ENCODE peak calls at places on chromosomes 5 and 9, in nine cellular contexts. U is astrocyte, G is H1, C is GM13976, Y is sigmoid colon, Z is suprapubic skin, A is HFF-Myc, E is fibroblast of lung, O is progenitor cell of endocrine pancreas. Q is an unnamed sample.

GRCh38 chr9:109320338-109320733 is 523 bp downstream of the EPB41L4B start:
- DNase-seq in A (no peak), U (no peak), E (no peak), O (no peak), Y (no peak), G (no peak), C (peak; percentile 65), Z (no peak), Q (no peak)

GRCh38 chr5:172379481-172379880 is 74.8 kb downstream of the SH3PXD2B start:
- DNase-seq in U (no peak), Y (no peak), E (no peak), G (no peak), O (no peak), Z (no peak), C (no peak), A (no peak), Q (no peak)

GRCh38 chr9:120841930-120842684 is 615 bp downstream of the PSMD5 start:
- DNase-seq in Y (no peak), U (peak; percentile 2), A (no peak), E (peak; percentile 15), Z (peak; percentile 78), O (no peak), C (peak; percentile 41), G (no peak), Q (no peak)

GRCh38 chr9:104227108-104227507 is 133.0 kb downstream of the SMC2 start:
- DNase-seq in C (no peak), Z (no peak), A (no peak), Y (no peak), G (no peak), U (no peak), O (no peak), E (peak; percentile 2), Q (no peak)

GRCh38 chr5:143448518-143448917 is 45.0 kb upstream of the NR3C1 start:
- DNase-seq in O (no peak), Y (no peak), E (no peak), A (no peak), U (no peak), G (no peak), C (no peak), Z (no peak), Q (no peak)

GRCh38 chr5:9149988-9150387 is 395.9 kb downstream of the SEMA5A start:
- DNase-seq in Y (no peak), E (peak; percentile 92), C (no peak), U (peak; percentile 90), O (no peak), G (no peak), A (peak; percentile 82), Z (no peak), Q (no peak)

GRCh38 chr9:34521406-34522045 is 1.3 kb downstream of the ENHO start:
- DNase-seq in O (no peak), E (no peak), A (no peak), U (no peak), Y (peak; percentile 53), Z (no peak), G (no peak), C (no peak), Q (no peak)

GRCh38 chr9:106019017-106019692 is 324.8 kb downstream of the TMEM38B start:
- DNase-seq in U (no peak), E (no peak), O (no peak), Y (no peak), G (no peak), Z (no peak), C (no peak), A (no peak), Q (no peak)

GRCh38 chr5:139637438-139638089 is 10.6 kb upstream of the CXXC5 start:
- DNase-seq in C (peak; percentile 88), A (no peak), E (peak; percentile 84), Z (peak; percentile 92), O (peak; percentile 83), Y (peak; percentile 95), U (peak; percentile 70), G (no peak), Q (no peak)

GRCh38 chr5:160173-160510 is 31.2 kb upstream of the LRRC14B start:
- DNase-seq in E (peak; percentile 88), C (no peak), O (no peak), G (no peak), Y (peak; percentile 48), U (peak; percentile 87), Z (peak; percentile 78), A (no peak), Q (peak; percentile 63)

GRCh38 chr9:77770340-77770739 is 122.2 kb upstream of the GNA14 start:
- DNase-seq in Z (no peak), U (peak; percentile 25), C (no peak), Y (no peak), O (no peak), G (no peak), A (no peak), E (peak; percentile 43), Q (no peak)

GRCh38 chr5:148075529-148075928 is 11.7 kb downstream of the SPINK5 start:
- DNase-seq in U (no peak), C (no peak), E (no peak), Y (no peak), A (no peak), O (no peak), Z (no peak), G (no peak), Q (no peak)

GRCh38 chr5:95818181-95819147 is 4.1 kb downstream of the GLRX start:
- DNase-seq in E (no peak), A (no peak), U (no peak), O (no peak), G (no peak), Y (no peak), C (no peak), Z (no peak), Q (no peak)

GRCh38 chr9:6715755-6716643 is 41.8 kb upstream of the KDM4C start:
- DNase-seq in C (peak; percentile 87), G (no peak), Y (peak; percentile 67), Z (peak; percentile 81), U (peak; percentile 2), O (peak; percentile 10), E (peak; percentile 12), A (no peak), Q (peak; percentile 95)

GRCh38 chr9:33254211-33254610 is 10.3 kb downstream of the BAG1 start:
- DNase-seq in O (no peak), Y (no peak), A (no peak), G (no peak), U (no peak), Z (no peak), E (no peak), C (no peak), Q (no peak)

GRCh38 chr9:4833781-4834560 is 41.2 kb downstream of the RCL1 start:
- DNase-seq in E (peak; percentile 49), A (no peak), O (no peak), Y (no peak), U (peak; percentile 39), G (no peak), Z (no peak), C (no peak), Q (no peak)

GRCh38 chr5:590343-590742 is 21.8 kb upstream of the CEP72 start:
- DNase-seq in U (peak; percentile 14), G (no peak), Y (no peak), O (no peak), E (peak; percentile 35), C (no peak), A (no peak), Z (no peak), Q (no peak)

DNA sequence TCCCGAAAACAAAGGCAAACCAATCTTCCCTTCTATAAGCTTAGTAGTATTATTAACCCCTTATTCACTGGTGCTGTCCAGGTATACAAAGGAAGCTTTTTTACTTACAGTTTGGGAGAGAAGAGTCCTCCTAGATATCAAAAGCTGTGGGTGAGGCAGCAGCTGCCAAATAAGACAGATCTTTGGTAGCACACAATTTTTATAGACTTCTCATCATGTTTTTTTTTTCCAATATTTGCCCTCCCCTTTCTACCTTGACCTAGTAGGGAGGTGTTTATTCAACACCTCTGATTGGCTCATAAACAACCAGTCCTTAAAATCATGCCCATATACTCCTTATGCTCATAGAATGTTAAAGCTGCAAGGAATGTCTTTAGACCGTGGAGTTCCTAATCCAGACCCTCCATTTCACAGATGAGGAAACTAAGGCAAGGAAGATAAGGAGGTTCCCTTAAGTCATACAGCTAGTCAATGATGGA is at the start of gene ALDOB:
- DNase-seq in C (no peak), G (no peak), Y (no peak), A (no peak), O (no peak), Z (no peak), E (no peak), U (no peak), Q (no peak)
- TF ChIP-seq CTCF in C (no peak), G (no peak), Y (no peak), A (no peak), O (no peak), Z (no peak), E (no peak), U (no peak), Q (no peak)

DNA sequence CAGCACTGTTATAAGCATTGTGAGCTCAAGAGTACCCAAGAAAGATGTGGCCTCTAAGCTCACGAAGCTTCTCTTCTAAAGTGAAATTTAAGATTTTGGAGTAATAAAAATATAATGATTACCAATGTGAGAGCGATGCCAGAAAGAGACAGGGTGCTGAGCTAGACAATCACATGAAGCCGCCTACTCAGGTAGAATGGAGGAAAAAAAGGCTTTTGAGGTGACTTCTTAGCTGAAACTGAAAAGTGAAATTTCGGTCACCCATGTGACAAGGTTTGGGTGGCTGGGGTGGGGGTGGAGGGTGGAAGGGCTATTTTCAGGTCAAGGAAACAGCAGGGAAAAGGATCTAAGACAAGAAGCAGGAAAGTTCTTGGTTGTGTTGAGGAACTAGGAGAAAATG is 388.2 kb upstream of the WWC1 start:
- DNase-seq in Z (no peak), G (no peak), O (no peak), U (no peak), Y (no peak), E (no peak), A (no peak), C (no peak), Q (no peak)
- TF ChIP-seq CTCF in Z (no peak), G (no peak), O (no peak), U (no peak), Y (no peak), E (no peak), A (no peak), C (no peak), Q (no peak)

DNA sequence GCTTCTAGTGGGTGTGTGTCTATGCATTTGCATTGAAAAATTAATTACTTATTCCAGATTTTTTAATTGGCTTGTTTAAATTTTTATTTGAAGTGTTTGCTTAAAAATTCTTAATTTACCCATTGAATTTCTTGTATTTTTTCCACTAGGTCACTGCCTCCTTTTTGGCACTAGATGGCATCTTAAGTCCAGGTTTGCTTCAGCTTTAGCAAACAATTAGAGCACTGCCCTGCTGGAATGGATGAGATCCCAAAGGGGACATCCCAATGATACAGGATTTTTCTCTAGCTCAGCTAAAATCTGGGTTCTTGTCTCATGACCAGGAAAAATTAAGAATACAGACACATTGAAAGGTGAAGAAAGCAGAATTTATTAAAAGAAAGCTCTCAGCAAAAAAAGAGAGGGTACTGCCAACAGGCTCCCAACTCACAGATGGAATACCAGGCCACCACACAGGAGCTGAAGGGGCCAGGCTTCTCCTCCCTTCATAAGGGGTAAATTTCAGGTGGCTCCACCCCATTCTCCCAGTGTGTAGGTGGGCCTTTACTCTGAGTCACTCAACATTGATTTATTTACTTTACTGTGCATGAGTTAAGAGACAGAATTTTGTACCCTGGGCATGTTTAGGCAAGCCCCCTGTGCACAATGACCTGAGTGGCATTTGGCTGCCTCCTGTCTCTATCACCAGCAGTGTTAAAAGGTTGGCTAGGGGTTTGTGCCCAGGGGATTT is 532.4 kb downstream of the ANXA1 start:
- DNase-seq in Z (no peak), E (peak; percentile 65), A (peak; percentile 5), C (no peak), O (no peak), G (peak; percentile 23), U (peak; percentile 57), Y (no peak), Q (no peak)
- TF ChIP-seq CTCF in Z (no peak), E (peak; percentile 35), A (peak; percentile 32), C (peak; percentile 37), O (peak; percentile 74), G (no peak), U (peak; percentile 80), Y (no peak), Q (peak; percentile 76)

GRCh38 chr9:124410321-124410913 is 4.8 kb downstream of the PSMB7 start:
- DNase-seq in O (no peak), U (no peak), A (no peak), Z (no peak), G (no peak), Y (no peak), C (no peak), E (no peak), Q (no peak)
- TF ChIP-seq CTCF in O (peak; percentile 54), U (peak; percentile 42), A (peak; percentile 6), Z (no peak), G (no peak), Y (no peak), C (no peak), E (peak; percentile 36), Q (peak; percentile 81)